ENCODE peak calls at places on chromosome 1, in nine cellular contexts. J is A549, L is tibial nerve, K is HepG2, E is ovary, D is prostate gland, I is esophagus muscularis mucosa, O is HCT116, V is endothelial cell of umbilical vein. P is an unnamed sample.

GRCh38 chr1:2645143-2645542 is 12.3 kb upstream of the MMEL1 start:
- DNase-seq in O (no peak), I (no peak), E (peak), V (no peak), D (no peak), L (no peak), K (no peak), J (no peak), P (no peak)

GRCh38 chr1:159560599-159560998 is 24.8 kb upstream of the OR10J5 start:
- DNase-seq in D (no peak), V (no peak), L (no peak), K (no peak), O (no peak), J (no peak), I (no peak), E (no peak), P (no peak)

GRCh38 chr1:155472491-155472890 is 90.1 kb downstream of the ASH1L start:
- DNase-seq in I (no peak), O (no peak), E (no peak), J (no peak), L (no peak), D (no peak), K (no peak), V (no peak), P (no peak)

GRCh38 chr1:55141295-55141893 is 73.8 kb downstream of the USP24 start:
- DNase-seq in V (no peak), I (no peak), L (no peak), D (no peak), J (no peak), E (no peak), O (no peak), K (no peak), P (no peak)

GRCh38 chr1:244163861-244164562 is 112.9 kb downstream of the ZBTB18 start:
- DNase-seq in V (peak), K (no peak), E (no peak), O (peak), D (no peak), I (no peak), L (peak), J (peak), P (no peak)

GRCh38 chr1:222910699-222911098 is 95.9 kb downstream of the DISP1 start:
- DNase-seq in O (no peak), V (no peak), D (no peak), I (no peak), L (no peak), E (no peak), K (no peak), J (no peak), P (no peak)

GRCh38 chr1:82260051-82260450 is 459.3 kb downstream of the ADGRL2 start:
- DNase-seq in K (no peak), D (no peak), I (no peak), J (no peak), V (peak), E (no peak), O (no peak), L (no peak), P (no peak)

GRCh38 chr1:160951443-160952128 is 3.0 kb downstream of the ITLN2 start:
- DNase-seq in D (peak), E (peak), J (peak), O (peak), V (peak), I (no peak), L (peak), K (peak), P (peak)

GRCh38 chr1:202068596-202068995 is 54.1 kb upstream of the GPR37L1 start:
- DNase-seq in J (no peak), I (no peak), E (no peak), K (no peak), L (no peak), D (no peak), O (no peak), V (no peak), P (no peak)

GRCh38 chr1:49597436-49597835 is 426.3 kb downstream of the AGBL4 start:
- DNase-seq in J (no peak), D (no peak), V (no peak), K (no peak), O (no peak), E (no peak), L (no peak), I (no peak), P (no peak)

GRCh38 chr1:187819081-187819480 is 990.3 kb downstream of the PLA2G4A start:
- DNase-seq in K (no peak), V (no peak), D (no peak), O (no peak), I (no peak), E (no peak), L (no peak), J (no peak), P (no peak)

GRCh38 chr1:2152914-2153313 is 41.7 kb downstream of the FAAP20 start:
- DNase-seq in K (no peak), L (no peak), J (no peak), I (no peak), O (no peak), E (no peak), V (no peak), D (no peak), P (no peak)

GRCh38 chr1:237873487-237873927 is 17.2 kb downstream of the ZP4 start:
- DNase-seq in D (no peak), E (no peak), K (no peak), V (no peak), I (no peak), J (peak), O (no peak), L (no peak), P (no peak)

GRCh38 chr1:161719325-161719611 is 2.1 kb upstream of the FCRLB start:
- DNase-seq in V (no peak), I (no peak), J (no peak), K (no peak), L (no peak), D (no peak), O (no peak), E (no peak), P (no peak)

DNA sequence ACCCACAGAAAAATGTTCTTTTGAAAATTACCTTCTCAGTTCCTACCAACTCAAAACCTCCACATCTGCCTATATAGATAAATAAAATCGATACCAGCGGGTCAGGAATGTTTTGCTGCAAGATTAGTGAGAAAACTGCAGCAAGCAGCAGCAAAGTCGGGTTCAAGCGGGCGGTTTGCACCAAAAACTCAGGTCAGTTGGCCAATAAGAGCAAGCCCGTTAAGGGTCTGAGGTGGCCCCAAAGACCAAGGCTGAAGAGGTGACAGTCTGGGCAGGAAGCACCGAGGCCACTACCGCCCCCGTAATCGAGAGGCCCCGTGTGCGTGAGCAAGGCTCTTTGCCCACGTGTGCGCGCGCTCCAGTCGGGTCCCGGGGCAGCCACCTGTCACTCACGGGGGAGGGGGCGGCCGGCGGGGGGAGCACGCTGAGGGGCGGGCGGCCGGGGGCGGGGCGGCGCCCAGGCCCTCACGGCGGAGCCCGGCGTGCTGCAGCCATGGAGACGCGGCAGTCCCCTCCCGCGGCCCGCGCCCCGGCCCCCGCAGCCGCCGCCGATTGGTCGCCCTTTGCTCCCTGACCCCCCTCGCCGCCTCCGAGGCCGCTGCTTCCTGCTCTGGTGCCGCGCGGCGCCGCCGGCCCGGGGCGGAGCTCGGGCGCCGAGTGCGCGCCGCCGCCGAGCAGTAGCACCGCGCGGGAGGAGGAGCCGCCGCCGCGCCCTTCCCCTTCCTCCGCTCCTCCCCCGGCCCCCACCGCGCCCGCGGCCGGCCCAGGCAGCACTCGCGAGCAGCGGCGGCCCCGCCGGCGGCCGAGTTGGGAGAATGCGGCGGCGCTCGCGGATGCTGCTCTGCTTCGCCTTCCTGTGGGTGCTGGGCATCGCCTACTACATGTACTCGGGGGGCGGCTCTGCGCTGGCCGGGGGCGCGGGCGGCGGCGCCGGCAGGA is at the start of gene GALNT2:
- DNase-seq in L (peak), I (no peak), D (peak), K (peak), E (peak), O (peak), J (peak), V (peak), P (peak)
- TF ChIP-seq POLR2A in L (peak), I (peak), D (peak), K (peak), E (peak), O (peak), J (peak), V (peak), P (no peak)

GRCh38 chr1:58755468-58755872 is 28.4 kb downstream of the JUN start:
- DNase-seq in K (peak), V (peak), D (peak), E (peak), J (peak), L (peak), O (peak), I (no peak), P (peak)

GRCh38 chr1:58753431-58753866 is 30.4 kb downstream of the JUN start:
- DNase-seq in V (no peak), E (no peak), K (peak), J (no peak), I (no peak), O (no peak), L (no peak), D (no peak), P (no peak)

GRCh38 chr1:58754683-58755467 is 29.0 kb downstream of the JUN start:
- DNase-seq in V (no peak), I (no peak), L (no peak), J (no peak), O (no peak), D (no peak), K (no peak), E (no peak), P (no peak)

GRCh38 chr1:58749646-58750045 is 34.2 kb downstream of the JUN start:
- DNase-seq in D (no peak), K (no peak), O (no peak), E (no peak), J (no peak), V (no peak), I (no peak), L (no peak), P (no peak)

DNA sequence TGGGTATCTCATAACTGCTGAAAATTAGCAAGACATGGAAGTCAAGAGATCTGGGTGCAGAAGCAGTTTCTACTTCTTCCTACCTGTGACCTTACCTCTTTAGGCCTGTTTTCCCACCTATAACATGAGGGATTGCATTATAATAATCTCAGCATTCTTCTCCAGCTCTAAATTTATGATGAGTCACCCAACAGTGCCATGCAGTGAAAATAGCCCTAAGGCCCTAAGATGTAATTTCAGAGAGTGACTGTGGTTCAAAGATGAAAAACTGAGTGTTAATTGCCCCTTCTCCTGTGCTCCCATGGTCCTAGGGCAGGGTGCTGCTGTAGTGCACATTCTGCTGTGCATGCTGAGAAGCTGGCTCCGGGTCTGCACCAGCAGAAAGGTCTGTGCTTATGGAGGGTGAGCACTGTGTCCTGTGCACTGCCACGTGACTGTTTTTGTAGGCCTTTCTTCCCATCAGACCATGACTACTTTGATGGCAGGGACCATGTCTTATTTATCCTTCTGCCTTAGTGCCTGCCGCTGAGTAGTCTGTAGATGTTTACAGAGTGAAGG is 29.7 kb downstream of the JUN start:
- DNase-seq in J (no peak), I (no peak), L (no peak), V (no peak), D (no peak), O (no peak), E (no peak), K (no peak), P (no peak)
- H3K4me3 ChIP-seq in J (no peak), I (no peak), L (no peak), V (no peak), D (no peak), O (no peak), E (no peak), K (no peak), P (no peak)

GRCh38 chr1:32291708-32292508 is at the start of gene HDAC1:
- DNase-seq in D (peak), L (peak), E (peak), J (peak), I (peak), O (peak), K (peak), V (peak), P (peak)
- TF ChIP-seq POLR2A in D (peak), L (no peak), E (peak), J (peak), I (no peak), O (peak), K (peak), V (peak), P (no peak)

GRCh38 chr1:10635992-10636391 is 160.5 kb downstream of the CASZ1 start:
- DNase-seq in V (no peak), D (peak), E (no peak), I (no peak), J (no peak), K (no peak), L (no peak), O (no peak), P (peak)

GRCh38 chr1:10633416-10633815 is 158.7 kb downstream of the PEX14 start:
- DNase-seq in J (no peak), E (no peak), D (no peak), O (no peak), K (no peak), L (no peak), I (no peak), V (no peak), P (no peak)

GRCh38 chr1:10634075-10634427 is 159.3 kb downstream of the PEX14 start:
- DNase-seq in I (no peak), D (no peak), L (no peak), O (no peak), K (no peak), J (no peak), V (no peak), E (no peak), P (no peak)

GRCh38 chr1:10635385-10635896 is 160.7 kb downstream of the PEX14 start:
- DNase-seq in E (no peak), K (no peak), D (peak), J (no peak), V (no peak), O (no peak), L (no peak), I (no peak), P (no peak)

GRCh38 chr1:10634428-10635384 is 160.0 kb downstream of the PEX14 start:
- DNase-seq in V (no peak), O (no peak), D (peak), K (no peak), E (no peak), I (no peak), J (no peak), L (no peak), P (no peak)
- H3K4me3 ChIP-seq in V (no peak), O (no peak), D (no peak), K (no peak), E (no peak), I (no peak), J (no peak), L (no peak), P (no peak)